ENCODE peak calls at places on chromosomes 6 and 20, in seven cellular contexts. B, M, U, V, N, I and T are unnamed samples.

GRCh38 chr20:21559305-21559704 is 45.4 kb upstream of the NKX2-2 start:
- DNase-seq in B (no peak), M (no peak), U (no peak), V (no peak), N (no peak), I (no peak), T (no peak)

GRCh38 chr20:34367155-34367554 is 4.1 kb downstream of the ITCH start:
- DNase-seq in B (no peak), M (no peak), U (no peak), V (no peak), N (no peak), I (no peak), T (no peak)

GRCh38 chr6:44192428-44193041 is 24.2 kb upstream of the MYMX start:
- DNase-seq in B (no peak), M (no peak), U (no peak), V (no peak), N (peak; percentile 42), I (no peak), T (no peak)

GRCh38 chr6:146990284-146990683 is 213.9 kb upstream of the STXBP5 start:
- DNase-seq in B (peak; percentile 41), M (no peak), U (no peak), V (peak; percentile 86), N (peak; percentile 66), I (no peak), T (no peak)

GRCh38 chr6:160217073-160217472 is 41.5 kb downstream of the SLC22A2 start:
- DNase-seq in B (no peak), M (no peak), U (no peak), V (no peak), N (peak; percentile 57), I (no peak), T (no peak)

GRCh38 chr6:74892091-74892490 is 313.8 kb downstream of the COL12A1 start:
- DNase-seq in B (peak; percentile 76), M (no peak), U (no peak), V (no peak), N (no peak), I (no peak), T (no peak)

GRCh38 chr6:42194056-42194455 is 700 bp downstream of the GUCA1B start:
- DNase-seq in B (no peak), M (no peak), U (no peak), V (no peak), N (no peak), I (no peak), T (no peak)

GRCh38 chr6:95866732-95867131 is 149.0 kb upstream of the FUT9 start:
- DNase-seq in B (no peak), M (peak; percentile 60), U (no peak), V (no peak), N (no peak), I (no peak), T (no peak)

GRCh38 chr20:53547664-53548239 is 45.9 kb downstream of the ZNF217 start:
- DNase-seq in B (peak; percentile 81), M (peak; percentile 49), U (peak; percentile 47), V (peak; percentile 52), N (peak; percentile 83), I (no peak), T (no peak)

GRCh38 chr6:35710241-35710847 is 21.6 kb upstream of the FKBP5 start:
- DNase-seq in B (no peak), M (peak; percentile 27), U (no peak), V (no peak), N (no peak), I (no peak), T (no peak)

GRCh38 chr6:161481786-161482516 is 208.1 kb upstream of the AGPAT4 start:
- DNase-seq in B (peak; percentile 27), M (peak; percentile 21), U (no peak), V (peak; percentile 23), N (no peak), I (no peak), T (no peak)

GRCh38 chr20:41540916-41541315 is 77.3 kb downstream of the CHD6 start:
- DNase-seq in B (peak; percentile 65), M (no peak), U (no peak), V (no peak), N (no peak), I (no peak), T (no peak)

GRCh38 chr20:29408034-29408695 is 1849.3 kb upstream of the DEFB115 start:
- DNase-seq in B (no peak), M (no peak), U (no peak), V (no peak), N (no peak), I (no peak), T (no peak)

GRCh38 chr6:137043710-137044365 is 927 bp downstream of the IL20RA start:
- DNase-seq in B (peak; percentile 64), M (no peak), U (peak; percentile 2), V (peak; percentile 37), N (peak; percentile 51), I (no peak), T (no peak)

GRCh38 chr6:48325701-48326100 is 214.7 kb upstream of the PTCHD4 start:
- DNase-seq in B (no peak), M (no peak), U (no peak), V (no peak), N (peak; percentile 15), I (no peak), T (no peak)

GRCh38 chr6:35165630-35166071 is 24.5 kb upstream of the TCP11 start:
- DNase-seq in B (no peak), M (peak; percentile 30), U (no peak), V (no peak), N (no peak), I (no peak), T (no peak)

GRCh38 chr6:106972500-106972899 is 2.0 kb downstream of the CD24 start:
- DNase-seq in B (no peak), M (peak; percentile 59), U (no peak), V (peak; percentile 6), N (no peak), I (no peak), T (no peak)

GRCh38 chr6:93779086-93779858 is 359.9 kb upstream of the EPHA7 start:
- DNase-seq in B (peak; percentile 33), M (no peak), U (no peak), V (peak; percentile 20), N (peak; percentile 78), I (no peak), T (no peak)

GRCh38 chr6:144415014-144415413 is 129.9 kb downstream of the UTRN start:
- DNase-seq in B (peak; percentile 80), M (no peak), U (peak; percentile 59), V (peak; percentile 84), N (peak; percentile 71), I (no peak), T (no peak)

GRCh38 chr20:50713677-50714101 is 17.7 kb upstream of the PARD6B start:
- DNase-seq in B (peak; percentile 67), M (peak; percentile 70), U (no peak), V (no peak), N (peak; percentile 79), I (no peak), T (no peak)

GRCh38 chr6:84547341-84547794 is 217.0 kb downstream of the TBX18 start:
- DNase-seq in B (no peak), M (no peak), U (no peak), V (peak; percentile 58), N (peak; percentile 52), I (no peak), T (no peak)

DNA sequence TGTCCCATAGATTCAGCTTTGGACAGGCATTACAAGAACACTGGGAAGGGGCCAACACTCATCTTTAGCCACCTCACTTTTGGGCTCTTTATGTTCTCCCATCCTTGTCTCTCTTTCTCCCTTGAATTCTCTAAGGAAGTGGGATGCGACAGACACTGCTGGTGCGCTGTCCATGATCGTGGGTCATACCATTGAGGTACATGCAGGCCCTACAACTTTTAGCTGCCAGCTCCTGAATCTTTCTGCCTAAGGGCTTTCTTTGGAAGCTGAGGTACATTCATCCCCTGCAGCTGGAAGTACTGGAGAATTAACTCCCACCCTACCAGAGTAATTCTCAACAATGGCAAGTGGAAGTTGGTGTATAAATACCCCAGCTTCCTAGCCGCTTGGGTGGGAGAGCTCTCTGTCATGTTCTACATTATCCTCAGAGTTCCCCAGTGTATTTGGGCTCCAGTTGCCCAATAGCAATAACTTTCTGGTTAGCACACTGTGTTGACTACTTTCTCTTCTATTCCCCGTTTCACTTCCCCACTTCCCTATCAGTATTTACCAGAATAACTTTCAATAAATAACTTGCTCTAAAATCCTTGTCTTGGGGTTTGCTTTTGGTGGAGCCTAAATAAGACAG is 309.4 kb upstream of the RNF24 start:
- DNase-seq in B (no peak), M (no peak), U (no peak), V (no peak), N (no peak), I (no peak), T (no peak)
- H3K9me3 ChIP-seq in B (peaks cover 7% of the 10 kb centered on the region), M (no peaks in the 10 kb centered on the region), U (no peaks in the 10 kb centered on the region), V (peaks cover 2% of the 10 kb centered on the region), N (no peaks in the 10 kb centered on the region), I (no peaks in the 10 kb centered on the region), T (no peaks in the 10 kb centered on the region)

DNA sequence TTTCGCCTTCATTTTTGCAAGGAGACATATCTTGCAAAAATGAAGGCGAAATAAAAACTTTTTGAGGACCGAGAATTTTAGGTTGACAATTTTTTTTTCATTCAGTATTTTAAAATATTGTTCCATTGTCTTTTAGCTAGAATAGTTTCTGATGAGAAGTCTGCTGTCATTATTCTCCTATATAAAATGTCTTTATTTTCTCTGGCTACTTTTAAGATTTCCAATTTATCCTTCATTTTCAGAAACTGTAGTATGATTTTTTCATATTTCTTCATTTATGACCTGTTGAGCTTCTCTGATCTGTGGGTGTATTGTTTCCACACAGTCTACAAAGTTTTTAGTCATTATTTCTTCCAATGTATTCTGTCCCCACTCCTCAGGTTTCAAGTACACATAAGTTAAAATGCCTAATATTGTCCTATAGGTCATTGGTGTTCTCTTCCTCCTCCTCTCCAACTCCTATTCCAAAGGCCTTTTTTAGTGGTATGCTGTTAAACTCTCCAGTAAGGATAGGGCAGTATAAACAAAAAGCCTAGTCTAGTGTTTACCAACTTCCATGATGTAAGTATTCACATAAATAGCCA is 15.7 kb downstream of the AHI1 start:
- DNase-seq in B (peak; percentile 51), M (no peak), U (no peak), V (peak; percentile 14), N (no peak), I (no peak), T (no peak)
- H3K9me3 ChIP-seq in B (peaks cover 58% of the 10 kb centered on the region), M (peaks cover 23% of the 10 kb centered on the region), U (peaks cover 26% of the 10 kb centered on the region), V (peaks cover 16% of the 10 kb centered on the region), N (no peaks in the 10 kb centered on the region), I (peaks cover 4% of the 10 kb centered on the region), T (peaks cover 6% of the 10 kb centered on the region)

GRCh38 chr6:22334778-22335177 is 37.9 kb upstream of the PRL start:
- DNase-seq in B (no peak), M (no peak), U (no peak), V (no peak), N (no peak), I (no peak), T (no peak)
- H3K9me3 ChIP-seq in B (no peaks in the 10 kb centered on the region), M (no peaks in the 10 kb centered on the region), U (peaks cover 4% of the 10 kb centered on the region), V (no peaks in the 10 kb centered on the region), N (no peaks in the 10 kb centered on the region), I (no peaks in the 10 kb centered on the region), T (no peaks in the 10 kb centered on the region)

DNA sequence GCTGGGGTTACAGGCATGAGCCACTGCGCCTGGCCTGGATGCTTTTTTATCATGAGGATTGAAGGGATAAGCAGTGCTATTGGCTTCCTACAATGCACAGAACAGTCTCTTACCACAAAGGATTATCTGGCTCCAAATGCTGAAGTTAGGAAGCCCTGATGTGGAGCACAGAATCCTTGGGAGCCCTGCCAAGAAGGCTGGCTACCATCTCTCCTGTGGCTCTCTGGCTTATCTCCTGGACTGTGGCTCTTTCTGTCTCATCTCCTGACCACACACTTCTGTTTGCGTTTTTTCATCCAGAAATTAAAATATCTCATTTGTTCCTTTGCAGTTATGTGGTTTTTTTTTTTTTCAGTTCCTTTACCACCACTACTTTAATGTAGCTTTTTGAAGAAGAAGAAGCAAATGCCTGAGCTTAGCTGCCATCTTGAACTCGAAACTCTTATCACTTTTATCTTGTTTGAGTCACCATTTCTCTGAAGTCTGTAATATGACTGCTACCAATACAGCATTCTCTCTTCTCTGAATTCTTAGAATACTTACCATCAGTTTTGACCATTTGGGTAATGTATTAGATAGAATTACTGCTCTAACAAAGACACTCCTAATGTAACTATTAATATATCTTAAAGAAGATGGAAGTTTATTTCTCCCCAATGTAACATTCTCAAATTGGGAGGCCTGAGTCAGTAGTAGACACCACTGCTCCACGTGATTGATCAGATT is 1044.7 kb downstream of the KIF16B start:
- DNase-seq in B (peak; percentile 8), M (no peak), U (no peak), V (peak; percentile 10), N (no peak), I (no peak), T (no peak)
- H3K9me3 ChIP-seq in B (no peaks in the 10 kb centered on the region), M (no peaks in the 10 kb centered on the region), U (no peaks in the 10 kb centered on the region), V (no peaks in the 10 kb centered on the region), N (no peaks in the 10 kb centered on the region), I (no peaks in the 10 kb centered on the region), T (peaks cover 3% of the 10 kb centered on the region)